ENCODE peak calls at places on chromosome 22, in eight cellular contexts. R is PC-9; W is suprapubic skin; Q is adipocyte; K is CD4-positive, alpha-beta memory T cell; U is mesenchymal stem cell; M is left ventricle myocardium inferior; Y is prostate gland. X is an unnamed sample.

GRCh38 chr22:27987557-27987956 is 68.5 kb upstream of the PITPNB start:
- DNase-seq in R (no peak), Q (peak; percentile 68), K (no peak), U (peak; percentile 79), Y (no peak), M (no peak), W (peak; percentile 48), X (no peak)

GRCh38 chr22:27800250-27801131 is 1.1 kb downstream of the MN1 start:
- DNase-seq in W (no peak), K (no peak), U (peak; percentile 34), Y (no peak), Q (peak; percentile 77), M (peak; percentile 33), R (no peak), X (peak; percentile 62)

GRCh38 chr22:27754247-27754887 is 47.2 kb downstream of the MN1 start:
- DNase-seq in Q (no peak), U (no peak), W (no peak), R (no peak), Y (peak; percentile 72), M (no peak), K (no peak), X (no peak)

GRCh38 chr22:35424761-35425160 is 24.8 kb downstream of the MCM5 start:
- DNase-seq in K (no peak), Y (no peak), Q (no peak), M (no peak), U (no peak), R (no peak), W (no peak), X (no peak)

GRCh38 chr22:26894766-26895485 is 237.5 kb downstream of the MIAT start:
- DNase-seq in U (peak; percentile 98), Y (no peak), M (no peak), Q (peak; percentile 94), K (no peak), W (no peak), R (peak; percentile 83), X (peak; percentile 76)

GRCh38 chr22:36365020-36365411 is 22.8 kb downstream of the MYH9 start:
- DNase-seq in R (peak; percentile 87), K (peak; percentile 88), W (no peak), M (peak; percentile 44), Q (peak; percentile 81), U (peak; percentile 99), Y (no peak), X (peak; percentile 97)

GRCh38 chr22:36767035-36767775 is 8.7 kb downstream of the IFT27 start:
- DNase-seq in R (no peak), W (peak; percentile 38), Y (no peak), Q (no peak), K (no peak), M (no peak), U (no peak), X (peak; percentile 40)

GRCh38 chr22:35539910-35540599 is 576 bp upstream of the RASD2 start:
- DNase-seq in M (peak; percentile 50), Q (peak; percentile 82), R (no peak), K (peak; percentile 55), W (no peak), U (peak; percentile 43), Y (peak; percentile 56), X (no peak)

GRCh38 chr22:25461301-25461700 is 103.2 kb upstream of the GRK3 start:
- DNase-seq in M (no peak), Q (no peak), W (no peak), K (no peak), R (no peak), U (no peak), Y (no peak), X (no peak)

GRCh38 chr22:17732251-17732854 is 41.9 kb downstream of the BID start:
- DNase-seq in U (no peak), Q (no peak), W (no peak), M (no peak), Y (no peak), K (no peak), R (no peak), X (no peak)

GRCh38 chr22:37229805-37230672 is 14.0 kb downstream of the RAC2 start:
- DNase-seq in U (peak; percentile 66), K (peak; percentile 88), Y (no peak), M (peak; percentile 46), W (no peak), R (peak; percentile 75), Q (peak; percentile 44), X (peak; percentile 74)

GRCh38 chr22:25113316-25113721 is 86.3 kb upstream of the CRYBB3 start:
- DNase-seq in M (no peak), K (no peak), Q (no peak), Y (no peak), R (no peak), W (no peak), U (peak; percentile 43), X (no peak)

GRCh38 chr22:25139062-25139461 is 60.6 kb upstream of the CRYBB3 start:
- DNase-seq in R (no peak), U (no peak), K (no peak), W (no peak), Q (no peak), Y (peak; percentile 47), M (peak; percentile 48), X (no peak)

DNA sequence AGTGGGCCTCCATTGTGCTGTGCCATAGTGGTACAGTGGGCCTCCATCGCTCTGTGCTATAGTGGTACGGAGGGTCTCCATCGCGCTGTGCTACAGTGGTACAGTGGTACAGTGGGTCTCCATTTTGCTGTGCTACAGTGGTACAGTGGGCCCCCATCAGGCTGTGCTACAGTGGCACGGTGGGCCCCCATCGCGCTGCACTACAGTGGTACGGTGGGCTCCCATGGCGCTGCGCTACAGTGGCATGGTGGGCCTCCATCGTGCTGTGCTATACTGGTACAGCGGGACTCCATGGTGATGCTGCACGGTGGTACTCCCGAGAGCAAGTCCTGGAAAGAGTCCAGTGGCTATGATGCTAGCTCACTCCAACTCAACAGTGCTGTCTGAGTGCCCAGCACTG is 51.8 kb downstream of the SCUBE1 start:
- DNase-seq in U (no peak), Q (no peak), K (no peak), R (no peak), W (no peak), Y (no peak), M (no peak), X (no peak)
- H3K4me1 ChIP-seq in U (peaks cover 15% of the 10 kb centered on the region), Q (peaks cover 8% of the 10 kb centered on the region), K (peaks cover 5% of the 10 kb centered on the region), R (no peaks in the 10 kb centered on the region), W (peaks cover 39% of the 10 kb centered on the region), Y (peaks cover 22% of the 10 kb centered on the region), M (peaks cover 34% of the 10 kb centered on the region), X (peaks cover 30% of the 10 kb centered on the region)

GRCh38 chr22:49488943-49489342 is 338.7 kb downstream of the BRD1 start:
- DNase-seq in Y (no peak), U (no peak), R (no peak), K (no peak), M (no peak), Q (no peak), W (no peak), X (no peak)

GRCh38 chr22:49490692-49491091 is 337.0 kb downstream of the BRD1 start:
- DNase-seq in U (no peak), Q (no peak), W (no peak), Y (no peak), R (no peak), M (no peak), K (no peak), X (no peak)

GRCh38 chr22:49486225-49486624 is 341.4 kb downstream of the BRD1 start:
- DNase-seq in M (no peak), R (no peak), K (no peak), W (no peak), Q (no peak), U (no peak), Y (no peak), X (no peak)

GRCh38 chr22:49489821-49490220 is 337.9 kb downstream of the BRD1 start:
- DNase-seq in M (no peak), K (no peak), U (no peak), R (no peak), W (no peak), Y (no peak), Q (no peak), X (no peak)

GRCh38 chr22:49487950-49488349 is 339.7 kb downstream of the BRD1 start:
- DNase-seq in U (no peak), K (no peak), Y (no peak), M (no peak), Q (no peak), W (no peak), R (peak; percentile 94), X (no peak)
- H3K9me3 ChIP-seq in U (no peaks in the 10 kb centered on the region), K (no peaks in the 10 kb centered on the region), Y (no peaks in the 10 kb centered on the region), M (no peaks in the 10 kb centered on the region), Q (peaks cover 2% of the 10 kb centered on the region), W (no peaks in the 10 kb centered on the region), R (no peaks in the 10 kb centered on the region), X (no peaks in the 10 kb centered on the region)

GRCh38 chr22:23569291-23569690 is 10.8 kb downstream of the IGLL1 start:
- DNase-seq in U (no peak), W (no peak), Y (no peak), R (no peak), M (no peak), Q (no peak), K (no peak), X (no peak)

GRCh38 chr22:23564276-23564675 is 15.8 kb downstream of the IGLL1 start:
- DNase-seq in Q (no peak), Y (no peak), R (no peak), M (no peak), K (no peak), U (no peak), W (no peak), X (no peak)

GRCh38 chr22:23565288-23565941 is 14.7 kb downstream of the IGLL1 start:
- DNase-seq in M (no peak), Y (no peak), W (no peak), K (no peak), U (peak; percentile 3), Q (peak; percentile 9), R (no peak), X (no peak)

GRCh38 chr22:23565942-23566715 is 14.0 kb downstream of the IGLL1 start:
- DNase-seq in M (no peak), Y (no peak), U (no peak), R (no peak), W (peak; percentile 57), Q (peak; percentile 30), K (no peak), X (no peak)

DNA sequence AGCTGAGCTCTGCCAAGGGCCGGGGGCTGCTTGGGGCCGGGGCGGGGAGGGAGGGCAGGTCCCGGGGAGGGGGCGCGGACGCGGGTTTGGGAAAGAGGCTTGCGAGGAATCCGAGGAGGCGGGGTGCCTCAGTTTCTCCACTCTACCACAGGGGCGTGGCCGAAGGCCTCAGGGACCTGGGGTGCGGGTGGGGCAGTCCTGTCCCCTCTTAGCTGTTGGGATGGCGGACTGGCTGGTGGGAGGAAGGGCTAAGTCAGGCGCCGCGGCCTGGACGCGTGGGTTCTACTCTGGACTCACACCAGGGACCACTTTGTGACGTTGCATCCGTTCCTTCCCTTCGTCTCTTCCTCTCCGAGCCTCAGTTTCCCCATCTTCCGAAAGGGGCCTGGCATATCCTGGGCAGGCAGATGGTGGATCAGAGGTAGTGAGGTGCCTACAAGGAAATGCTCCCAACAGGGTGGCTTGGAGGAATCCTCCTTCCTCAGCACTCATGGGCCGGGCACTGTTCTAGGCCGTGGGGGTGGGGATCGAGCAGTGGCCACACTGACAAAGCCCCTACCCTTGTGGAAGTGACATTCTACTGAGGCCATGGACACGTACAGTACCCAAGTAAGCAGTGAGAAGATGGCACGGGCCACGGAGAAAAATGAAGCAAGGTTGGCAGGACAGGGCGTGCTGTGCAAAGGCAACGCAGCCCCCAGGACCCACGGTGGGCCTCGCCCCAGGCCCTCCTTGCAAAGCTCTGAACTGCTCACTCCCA is 13.2 kb downstream of the IGLL1 start:
- DNase-seq in M (no peak), Y (no peak), W (peak; percentile 67), Q (no peak), R (no peak), K (no peak), U (no peak), X (no peak)
- H3K4me3 ChIP-seq in M (peak overlapping the region; percentile 56), Y (peak overlapping the region; percentile 43), W (peak overlapping the region; percentile 51), Q (no peak overlapping the region), R (no peak overlapping the region), K (no peak overlapping the region), U (no peak overlapping the region), X (peak overlapping the region; percentile 58)

GRCh38 chr22:23530766-23531282 is 49.3 kb downstream of the IGLL1 start:
- DNase-seq in M (no peak), U (no peak), Y (no peak), R (no peak), K (no peak), W (peak; percentile 55), Q (no peak), X (no peak)
- H3K4me1 ChIP-seq in M (peaks cover 5% of the 10 kb centered on the region), U (peaks cover 2% of the 10 kb centered on the region), Y (peaks cover 2% of the 10 kb centered on the region), R (no peaks in the 10 kb centered on the region), K (no peaks in the 10 kb centered on the region), W (peaks cover 19% of the 10 kb centered on the region), Q (no peaks in the 10 kb centered on the region), X (no peaks in the 10 kb centered on the region)

X was measured in ascending aorta.